ENCODE peak calls at places on chromosomes 5 and 9, in ten cellular contexts. One of them, this sample, is unnamed.
A peak's percentile ranks its signal among the peaks of the same experiment; 100 is the strongest.

GRCh38 chr5:141597394-141597793 is 21.4 kb downstream of the DIAPH1 start:
- DNase-seq in AG08396: no peak
- DNase-seq in stimulated activated CD4-positive, alpha-beta T cell treated with anti-CD3 and anti-CD28 coated beads, Interleukin-1b, Interleukin-23, amount 100 ng/mL, for 4 hours: no peak
- DNase-seq in Calu3: no peak
- DNase-seq in G401: peak; percentile 21
- DNase-seq in HEK293T: no peak
- DNase-seq in activated CD8-positive, alpha-beta T cell treated with anti-CD3 and anti-CD28 coated beads for 36 hours: no peak
- DNase-seq in fibroblast of the aortic adventitia: no peak
- DNase-seq in M059J: no peak
- DNase-seq in activated CD4-positive, alpha-beta T cell treated with anti-CD3 and anti-CD28 coated beads for 48 hours: no peak
- DNase-seq in this sample: no peak

GRCh38 chr5:167916261-167916660 is 375.2 kb upstream of the WWC1 start:
- DNase-seq in AG08396: no peak
- DNase-seq in stimulated activated CD4-positive, alpha-beta T cell treated with anti-CD3 and anti-CD28 coated beads, Interleukin-1b, Interleukin-23, amount 100 ng/mL, for 4 hours: no peak
- DNase-seq in Calu3: no peak
- DNase-seq in G401: no peak
- DNase-seq in HEK293T: no peak
- DNase-seq in activated CD8-positive, alpha-beta T cell treated with anti-CD3 and anti-CD28 coated beads for 36 hours: no peak
- DNase-seq in fibroblast of the aortic adventitia: no peak
- DNase-seq in M059J: peak; percentile 89
- DNase-seq in activated CD4-positive, alpha-beta T cell treated with anti-CD3 and anti-CD28 coated beads for 48 hours: no peak
- DNase-seq in this sample: no peak

GRCh38 chr5:107274576-107274975 is 396.2 kb downstream of the EFNA5 start:
- DNase-seq in AG08396: no peak
- DNase-seq in stimulated activated CD4-positive, alpha-beta T cell treated with anti-CD3 and anti-CD28 coated beads, Interleukin-1b, Interleukin-23, amount 100 ng/mL, for 4 hours: no peak
- DNase-seq in Calu3: no peak
- DNase-seq in G401: no peak
- DNase-seq in HEK293T: no peak
- DNase-seq in activated CD8-positive, alpha-beta T cell treated with anti-CD3 and anti-CD28 coated beads for 36 hours: no peak
- DNase-seq in fibroblast of the aortic adventitia: no peak
- DNase-seq in M059J: no peak
- DNase-seq in activated CD4-positive, alpha-beta T cell treated with anti-CD3 and anti-CD28 coated beads for 48 hours: no peak
- DNase-seq in this sample: no peak

GRCh38 chr5:10469253-10470030 is 27.8 kb downstream of the ROPN1L start:
- DNase-seq in AG08396: no peak
- DNase-seq in stimulated activated CD4-positive, alpha-beta T cell treated with anti-CD3 and anti-CD28 coated beads, Interleukin-1b, Interleukin-23, amount 100 ng/mL, for 4 hours: no peak
- DNase-seq in Calu3: no peak
- DNase-seq in G401: no peak
- DNase-seq in HEK293T: no peak
- DNase-seq in activated CD8-positive, alpha-beta T cell treated with anti-CD3 and anti-CD28 coated beads for 36 hours: no peak
- DNase-seq in fibroblast of the aortic adventitia: peak; percentile 74
- DNase-seq in M059J: peak; percentile 69
- DNase-seq in activated CD4-positive, alpha-beta T cell treated with anti-CD3 and anti-CD28 coated beads for 48 hours: no peak
- DNase-seq in this sample: no peak

GRCh38 chr5:175718401-175719108 is 60.7 kb downstream of the HRH2 start:
- DNase-seq in AG08396: no peak
- DNase-seq in stimulated activated CD4-positive, alpha-beta T cell treated with anti-CD3 and anti-CD28 coated beads, Interleukin-1b, Interleukin-23, amount 100 ng/mL, for 4 hours: peak; percentile 73
- DNase-seq in Calu3: peak; percentile 56
- DNase-seq in G401: no peak
- DNase-seq in HEK293T: peak; percentile 45
- DNase-seq in activated CD8-positive, alpha-beta T cell treated with anti-CD3 and anti-CD28 coated beads for 36 hours: peak; percentile 91
- DNase-seq in fibroblast of the aortic adventitia: peak; percentile 6
- DNase-seq in M059J: no peak
- DNase-seq in activated CD4-positive, alpha-beta T cell treated with anti-CD3 and anti-CD28 coated beads for 48 hours: peak; percentile 87
- DNase-seq in this sample: peak; percentile 32

GRCh38 chr5:174535691-174536090 is 188.7 kb upstream of the MSX2 start:
- DNase-seq in AG08396: no peak
- DNase-seq in stimulated activated CD4-positive, alpha-beta T cell treated with anti-CD3 and anti-CD28 coated beads, Interleukin-1b, Interleukin-23, amount 100 ng/mL, for 4 hours: no peak
- DNase-seq in Calu3: peak; percentile 66
- DNase-seq in G401: no peak
- DNase-seq in HEK293T: no peak
- DNase-seq in activated CD8-positive, alpha-beta T cell treated with anti-CD3 and anti-CD28 coated beads for 36 hours: no peak
- DNase-seq in fibroblast of the aortic adventitia: peak; percentile 52
- DNase-seq in M059J: peak; percentile 90
- DNase-seq in activated CD4-positive, alpha-beta T cell treated with anti-CD3 and anti-CD28 coated beads for 48 hours: no peak
- DNase-seq in this sample: no peak

GRCh38 chr5:42908086-42908485 is 96.4 kb upstream of the SELENOP start:
- DNase-seq in AG08396: no peak
- DNase-seq in stimulated activated CD4-positive, alpha-beta T cell treated with anti-CD3 and anti-CD28 coated beads, Interleukin-1b, Interleukin-23, amount 100 ng/mL, for 4 hours: no peak
- DNase-seq in Calu3: no peak
- DNase-seq in G401: no peak
- DNase-seq in HEK293T: no peak
- DNase-seq in activated CD8-positive, alpha-beta T cell treated with anti-CD3 and anti-CD28 coated beads for 36 hours: no peak
- DNase-seq in fibroblast of the aortic adventitia: no peak
- DNase-seq in M059J: no peak
- DNase-seq in activated CD4-positive, alpha-beta T cell treated with anti-CD3 and anti-CD28 coated beads for 48 hours: no peak
- DNase-seq in this sample: no peak

GRCh38 chr5:88878976-88879375 is 4.0 kb downstream of the MEF2C start:
- DNase-seq in AG08396: no peak
- DNase-seq in stimulated activated CD4-positive, alpha-beta T cell treated with anti-CD3 and anti-CD28 coated beads, Interleukin-1b, Interleukin-23, amount 100 ng/mL, for 4 hours: no peak
- DNase-seq in Calu3: no peak
- DNase-seq in G401: no peak
- DNase-seq in HEK293T: no peak
- DNase-seq in activated CD8-positive, alpha-beta T cell treated with anti-CD3 and anti-CD28 coated beads for 36 hours: no peak
- DNase-seq in fibroblast of the aortic adventitia: peak; percentile 51
- DNase-seq in M059J: peak; percentile 23
- DNase-seq in activated CD4-positive, alpha-beta T cell treated with anti-CD3 and anti-CD28 coated beads for 48 hours: no peak
- DNase-seq in this sample: no peak

GRCh38 chr5:18305288-18305899 is 671.1 kb downstream of the TAF11L14 start:
- DNase-seq in AG08396: peak; percentile 61
- DNase-seq in stimulated activated CD4-positive, alpha-beta T cell treated with anti-CD3 and anti-CD28 coated beads, Interleukin-1b, Interleukin-23, amount 100 ng/mL, for 4 hours: no peak
- DNase-seq in Calu3: peak; percentile 24
- DNase-seq in G401: peak; percentile 54
- DNase-seq in HEK293T: peak; percentile 40
- DNase-seq in activated CD8-positive, alpha-beta T cell treated with anti-CD3 and anti-CD28 coated beads for 36 hours: peak; percentile 3
- DNase-seq in fibroblast of the aortic adventitia: peak; percentile 47
- DNase-seq in M059J: peak; percentile 28
- DNase-seq in activated CD4-positive, alpha-beta T cell treated with anti-CD3 and anti-CD28 coated beads for 48 hours: no peak
- DNase-seq in this sample: no peak

GRCh38 chr9:8940650-8941049 is 1141.1 kb upstream of the DMAC1 start:
- DNase-seq in AG08396: no peak
- DNase-seq in stimulated activated CD4-positive, alpha-beta T cell treated with anti-CD3 and anti-CD28 coated beads, Interleukin-1b, Interleukin-23, amount 100 ng/mL, for 4 hours: no peak
- DNase-seq in Calu3: no peak
- DNase-seq in G401: no peak
- DNase-seq in HEK293T: no peak
- DNase-seq in activated CD8-positive, alpha-beta T cell treated with anti-CD3 and anti-CD28 coated beads for 36 hours: no peak
- DNase-seq in fibroblast of the aortic adventitia: no peak
- DNase-seq in M059J: no peak
- DNase-seq in activated CD4-positive, alpha-beta T cell treated with anti-CD3 and anti-CD28 coated beads for 48 hours: no peak
- DNase-seq in this sample: no peak

GRCh38 chr9:128792978-128793686 is 6.1 kb downstream of the TBC1D13 start:
- DNase-seq in AG08396: no peak
- DNase-seq in stimulated activated CD4-positive, alpha-beta T cell treated with anti-CD3 and anti-CD28 coated beads, Interleukin-1b, Interleukin-23, amount 100 ng/mL, for 4 hours: no peak
- DNase-seq in Calu3: no peak
- DNase-seq in G401: no peak
- DNase-seq in HEK293T: no peak
- DNase-seq in activated CD8-positive, alpha-beta T cell treated with anti-CD3 and anti-CD28 coated beads for 36 hours: no peak
- DNase-seq in fibroblast of the aortic adventitia: no peak
- DNase-seq in M059J: no peak
- DNase-seq in activated CD4-positive, alpha-beta T cell treated with anti-CD3 and anti-CD28 coated beads for 48 hours: no peak
- DNase-seq in this sample: no peak

GRCh38 chr5:140926903-140927573 is 939 bp downstream of the PCDHAC1 start:
- DNase-seq in AG08396: no peak
- DNase-seq in stimulated activated CD4-positive, alpha-beta T cell treated with anti-CD3 and anti-CD28 coated beads, Interleukin-1b, Interleukin-23, amount 100 ng/mL, for 4 hours: no peak
- DNase-seq in Calu3: peak; percentile 15
- DNase-seq in G401: peak; percentile 27
- DNase-seq in HEK293T: no peak
- DNase-seq in activated CD8-positive, alpha-beta T cell treated with anti-CD3 and anti-CD28 coated beads for 36 hours: no peak
- DNase-seq in fibroblast of the aortic adventitia: peak; percentile 1
- DNase-seq in M059J: peak; percentile 28
- DNase-seq in activated CD4-positive, alpha-beta T cell treated with anti-CD3 and anti-CD28 coated beads for 48 hours: no peak
- DNase-seq in this sample: no peak

GRCh38 chr5:140361901-140362300 is 1.9 kb downstream of the SLC4A9 start:
- DNase-seq in AG08396: no peak
- DNase-seq in stimulated activated CD4-positive, alpha-beta T cell treated with anti-CD3 and anti-CD28 coated beads, Interleukin-1b, Interleukin-23, amount 100 ng/mL, for 4 hours: no peak
- DNase-seq in Calu3: no peak
- DNase-seq in G401: no peak
- DNase-seq in HEK293T: no peak
- DNase-seq in activated CD8-positive, alpha-beta T cell treated with anti-CD3 and anti-CD28 coated beads for 36 hours: no peak
- DNase-seq in fibroblast of the aortic adventitia: no peak
- DNase-seq in M059J: no peak
- DNase-seq in activated CD4-positive, alpha-beta T cell treated with anti-CD3 and anti-CD28 coated beads for 48 hours: no peak
- DNase-seq in this sample: no peak

This sample was measured in central memory CD4-positive, alpha-beta T cell.